ENCODE peak calls at places on chromosomes 16 and 17, in six cellular contexts. M is IMR-90, W is neuronal stem cell, E is mesenchymal stem cell, R is H1, T is trophoblast cell. C is an unnamed sample. For H3K36me3, the result is how much of the 10 kb centered on the place peaks cover.

GRCh38 chr17:75610103-75610984 is 22.7 kb downstream of the MYO15B start:
- DNase-seq in M (no peak), W (no peak), E (no peak), R (no peak), T (no peak), C (no peak)

GRCh38 chr16:79436885-79437284 is 163.7 kb downstream of the MAF start:
- DNase-seq in M (no peak), W (no peak), E (no peak), R (no peak), T (no peak), C (no peak)

GRCh38 chr17:64103751-64104364 is 26.1 kb downstream of the ERN1 start:
- DNase-seq in M (peak), W (no peak), E (peak), R (no peak), T (peak), C (no peak)

GRCh38 chr17:4199818-4200402 is 56.9 kb downstream of the CYB5D2 start:
- DNase-seq in M (peak), W (peak), E (peak), R (no peak), T (no peak), C (peak)

GRCh38 chr16:583470-583814 is 6.4 kb upstream of the RAB40C start:
- DNase-seq in M (no peak), W (no peak), E (no peak), R (no peak), T (no peak), C (peak)

GRCh38 chr16:11632455-11632921 is 35.8 kb upstream of the SNN start:
- DNase-seq in M (peak), W (peak), E (peak), R (no peak), T (peak), C (peak)

GRCh38 chr16:24700549-24701392 is 28.7 kb upstream of the TNRC6A start:
- DNase-seq in M (peak), W (no peak), E (peak), R (peak), T (peak), C (peak)

GRCh38 chr17:81164464-81165245 is 652 bp upstream of the PVALEF start:
- DNase-seq in M (no peak), W (no peak), E (no peak), R (no peak), T (no peak), C (no peak)

GRCh38 chr16:85589688-85590505 is 23.2 kb upstream of the GSE1 start:
- DNase-seq in M (no peak), W (no peak), E (no peak), R (no peak), T (no peak), C (no peak)

GRCh38 chr17:55830699-55831098 is 79.8 kb downstream of the PCTP start:
- DNase-seq in M (no peak), W (no peak), E (no peak), R (no peak), T (no peak), C (no peak)

GRCh38 chr17:33436321-33436720 is 143.2 kb upstream of the ASIC2 start:
- DNase-seq in M (peak), W (no peak), E (peak), R (no peak), T (peak), C (peak)

DNA sequence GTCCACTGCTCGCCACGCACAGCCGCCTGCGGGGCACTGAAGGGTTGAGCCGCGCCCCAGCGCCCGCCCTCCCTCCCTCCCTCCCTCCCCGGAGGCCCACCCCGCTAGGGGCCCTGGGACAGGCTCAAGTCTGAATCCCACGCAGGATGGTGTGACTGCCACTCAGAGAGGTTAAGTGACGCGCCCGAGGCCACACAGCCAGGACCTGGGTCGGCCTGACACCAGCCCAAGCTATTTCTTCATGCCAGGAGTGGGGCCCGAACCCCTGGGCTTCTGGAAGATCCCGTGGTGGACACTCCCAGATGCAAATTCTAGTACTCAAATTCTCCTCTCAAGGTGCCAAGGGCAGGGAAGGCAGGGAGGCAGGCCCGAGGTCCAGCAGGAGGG is 5.2 kb downstream of the IL17C start:
- DNase-seq in M (no peak), W (no peak), E (no peak), R (no peak), T (no peak), C (no peak)
- H3K23ac ChIP-seq in M (no peak), W (no peak), E (no peak), R (no peak), T (no peak), C (no peak)

DNA sequence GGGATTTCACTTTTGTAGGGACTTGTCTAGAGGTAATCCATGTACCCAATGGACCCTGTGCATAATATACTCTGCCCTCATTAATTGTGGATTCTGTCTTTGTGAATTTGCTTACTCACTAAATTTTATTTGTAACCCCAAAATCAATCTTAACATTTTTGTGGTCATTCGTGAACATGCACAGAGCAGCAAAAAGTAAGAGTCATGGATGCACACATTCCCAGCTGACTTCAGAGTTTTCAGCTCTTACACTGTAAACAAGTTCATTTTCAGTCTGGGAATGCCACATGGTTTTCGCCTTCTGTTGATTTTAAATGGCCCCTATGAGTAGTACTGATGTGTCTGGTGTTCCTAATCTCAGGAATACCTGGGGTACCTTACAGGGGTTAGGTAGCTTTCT is 24.3 kb downstream of the TAC4 start:
- DNase-seq in M (peak), W (no peak), E (peak), R (no peak), T (no peak), C (no peak)
- H3K36me3 ChIP-seq in M (under half), W (under half), E (under half), R (half or more), T (under half), C (under half)

GRCh38 chr17:58006924-58007780 is at the start of gene SRSF1:
- DNase-seq in M (peak), W (peak), E (peak), R (peak), T (peak), C (peak)
- H2AK5ac ChIP-seq in M (peak), W (peak), E (peak), R (peak), T (peak), C (peak)

DNA sequence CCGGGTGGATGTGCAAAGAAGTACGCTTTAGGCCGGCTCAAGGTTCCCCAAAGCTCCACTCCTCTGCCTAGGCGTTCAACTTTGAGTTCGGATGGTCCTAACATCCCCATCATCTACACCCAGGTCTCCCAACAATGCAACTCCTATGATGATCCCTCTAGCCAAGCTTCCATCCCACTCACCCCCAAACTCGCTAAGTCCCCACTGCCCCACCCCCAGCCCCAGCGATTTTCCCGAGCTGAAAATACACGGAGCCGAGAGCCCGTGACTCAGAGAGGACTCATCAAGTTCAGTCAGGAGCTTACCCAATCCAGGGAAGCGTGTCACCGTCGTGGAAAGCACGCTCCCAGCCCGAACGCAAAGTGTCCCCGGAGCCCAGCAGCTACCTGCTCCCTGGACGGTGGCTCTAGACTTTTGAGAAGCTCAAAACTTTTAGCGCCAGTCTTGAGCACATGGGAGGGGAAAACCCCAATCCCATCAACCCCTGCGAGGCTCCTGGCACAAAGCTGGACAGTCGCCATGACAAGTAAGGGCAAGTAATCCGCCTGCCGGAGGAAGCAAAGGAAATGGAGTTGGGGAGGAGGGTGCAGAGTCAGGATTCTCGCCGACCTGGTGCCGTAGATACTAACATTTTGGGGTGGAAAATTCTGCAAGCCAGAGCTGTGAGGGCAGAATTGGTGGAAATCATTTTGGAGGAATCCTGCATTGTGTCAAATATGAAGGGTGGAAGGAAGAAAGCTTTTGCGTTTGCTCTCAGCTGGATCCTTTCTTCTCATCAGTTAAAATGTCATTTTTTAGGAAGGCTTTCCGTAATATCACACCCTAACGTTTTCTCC is at the start of gene TP53:
- DNase-seq in M (peak), W (peak), E (peak), R (no peak), T (peak), C (peak)
- H3K23ac ChIP-seq in M (peak), W (peak), E (peak), R (no peak), T (no peak), C (no peak)

DNA sequence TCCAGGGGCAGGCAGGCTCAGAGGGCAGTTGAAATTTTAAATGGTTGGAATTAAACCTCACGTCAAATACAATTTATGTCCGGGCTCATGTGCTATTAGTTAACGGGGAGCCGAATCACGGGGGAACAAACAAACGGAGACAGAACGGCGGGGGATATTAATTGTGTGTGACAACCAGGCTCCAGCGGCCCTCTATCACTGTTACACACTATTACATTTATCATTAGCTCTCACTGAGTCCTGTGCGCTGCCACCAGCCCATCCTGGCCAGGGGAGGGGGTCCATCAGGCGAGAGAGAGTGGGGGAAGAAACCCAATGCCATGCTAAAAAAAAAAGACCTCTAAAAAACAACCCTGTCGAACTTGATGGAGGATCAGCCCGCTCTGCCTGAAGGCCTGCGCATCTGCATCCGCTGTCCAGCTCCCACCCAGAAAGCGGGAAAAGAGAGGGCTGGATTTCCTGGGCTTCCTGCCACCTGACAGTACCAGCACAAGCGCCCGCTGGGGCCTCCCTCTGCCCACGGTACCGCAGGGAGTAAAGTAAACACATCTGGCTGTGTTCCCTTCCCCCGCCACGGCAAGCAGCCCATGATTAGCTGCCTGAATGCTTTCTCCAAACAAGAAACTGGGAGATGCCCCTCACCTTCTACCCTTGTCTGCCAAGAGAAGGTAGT is 41.7 kb downstream of the PIPOX start:
- DNase-seq in M (peak), W (no peak), E (peak), R (no peak), T (no peak), C (no peak)
- H3K36me3 ChIP-seq in M (under half), W (under half), E (half or more), R (under half), T (half or more), C (under half)

GRCh38 chr17:2874211-2874686 is 78.0 kb downstream of the RAP1GAP2 start:
- DNase-seq in M (no peak), W (no peak), E (no peak), R (peak), T (peak), C (peak)
- H2AK5ac ChIP-seq in M (no peak), W (no peak), E (no peak), R (peak), T (no peak), C (no peak)

DNA sequence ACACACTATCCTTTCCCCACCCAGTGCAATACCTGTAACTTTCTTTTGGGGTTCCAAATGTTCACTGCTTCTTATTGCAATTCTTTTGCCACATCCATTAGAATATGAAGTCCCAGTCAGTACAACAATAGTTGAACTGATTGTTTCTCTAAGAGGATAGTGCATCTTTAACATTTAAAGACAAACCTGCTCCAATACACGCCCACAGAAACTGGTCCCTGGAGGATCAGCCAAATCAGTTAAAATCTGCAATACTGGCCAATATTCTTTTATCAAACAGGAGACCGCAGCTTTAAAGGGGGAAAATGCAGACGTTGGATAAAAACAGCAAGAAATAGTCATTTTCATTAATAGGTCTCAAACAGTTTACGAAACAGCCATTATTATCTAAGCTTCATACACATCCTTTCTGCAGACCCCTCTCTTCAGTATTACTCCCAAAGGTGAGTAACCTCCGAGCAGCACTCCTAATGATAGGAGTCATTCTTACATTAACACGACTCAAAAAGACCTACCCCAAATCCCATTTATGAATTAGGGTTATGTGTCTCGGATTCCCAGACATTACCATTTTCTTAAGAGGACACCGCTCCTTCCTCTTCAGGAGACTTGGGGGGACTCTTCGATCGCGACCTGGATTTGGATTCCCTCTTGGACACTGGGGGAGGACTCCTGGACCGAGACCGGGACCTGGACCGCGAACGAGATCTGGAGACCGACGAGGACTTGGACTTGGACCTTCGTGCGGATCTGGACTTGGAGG is 1.4 kb downstream of the SRSF2 start:
- DNase-seq in M (no peak), W (no peak), E (no peak), R (no peak), T (no peak), C (no peak)
- H3K23ac ChIP-seq in M (peak), W (peak), E (peak), R (no peak), T (no peak), C (peak)

DNA sequence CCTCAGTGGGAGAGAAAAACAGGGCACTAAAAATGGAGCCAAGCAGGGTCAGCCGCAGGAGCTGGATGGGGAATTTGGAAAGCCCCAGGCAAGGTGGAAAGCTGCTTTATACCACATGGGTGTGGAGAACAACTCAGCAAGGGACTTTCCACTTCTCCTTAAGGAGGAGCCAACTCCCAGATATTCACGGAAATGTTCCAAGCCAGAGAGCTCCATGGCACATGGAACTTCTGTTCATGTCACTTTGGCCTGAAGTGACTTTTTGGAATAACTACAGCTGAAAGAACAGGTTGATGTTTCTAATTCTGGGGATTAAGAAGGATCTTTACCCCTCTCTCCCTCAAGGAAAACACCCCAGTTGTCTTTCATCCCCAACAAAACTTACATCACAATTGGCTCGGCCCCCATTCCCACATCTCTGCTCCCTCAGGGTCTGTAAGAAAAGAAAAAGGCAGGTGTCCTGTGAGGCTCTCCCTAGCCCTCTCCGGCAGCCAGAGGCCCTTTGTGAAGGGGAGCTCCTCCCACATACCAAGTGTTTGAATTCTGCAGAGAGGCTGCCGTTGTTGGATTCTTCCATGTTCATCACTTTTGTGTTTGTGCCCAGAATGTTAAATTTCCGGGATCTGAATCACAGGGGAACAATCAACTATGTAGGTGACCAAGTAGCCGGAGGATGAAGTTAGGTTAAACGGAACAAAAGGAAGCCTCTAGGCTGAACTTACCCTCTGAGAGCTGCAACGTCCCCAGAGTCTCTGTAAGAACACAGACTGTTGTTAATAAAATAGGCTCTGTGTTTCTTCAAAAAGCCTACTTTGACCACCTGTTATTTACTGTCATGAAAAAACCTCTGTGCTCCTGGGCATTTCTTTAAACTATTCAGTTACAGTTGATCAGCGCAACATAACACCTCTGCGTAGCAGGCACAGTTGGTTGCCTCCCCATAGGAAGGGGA is 41.0 kb downstream of the STAT5A start:
- DNase-seq in M (peak), W (peak), E (peak), R (peak), T (peak), C (peak)
- H3K36me3 ChIP-seq in M (under half), W (under half), E (under half), R (under half), T (under half), C (under half)

DNA sequence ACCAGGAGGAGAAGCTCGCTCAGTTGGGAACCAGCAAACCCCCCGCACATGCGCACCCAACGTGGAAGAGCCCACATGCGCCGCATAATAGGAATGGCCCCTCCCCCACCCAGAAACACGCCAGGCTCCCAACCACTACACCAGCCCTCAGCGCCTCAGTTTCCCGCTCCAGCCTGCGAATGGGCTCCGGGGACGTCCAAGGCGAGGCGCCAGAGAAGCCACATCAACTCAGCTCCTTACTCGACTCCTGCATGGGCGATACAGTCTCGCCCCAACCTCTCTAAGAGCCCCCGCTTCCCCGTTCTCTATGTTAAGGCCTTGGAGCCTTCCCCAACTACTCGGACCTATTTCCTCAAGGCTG is 503 bp downstream of the SRSF1 start:
- DNase-seq in M (peak), W (no peak), E (peak), R (no peak), T (peak), C (peak)
- H2AK5ac ChIP-seq in M (peak), W (peak), E (peak), R (peak), T (peak), C (peak)

DNA sequence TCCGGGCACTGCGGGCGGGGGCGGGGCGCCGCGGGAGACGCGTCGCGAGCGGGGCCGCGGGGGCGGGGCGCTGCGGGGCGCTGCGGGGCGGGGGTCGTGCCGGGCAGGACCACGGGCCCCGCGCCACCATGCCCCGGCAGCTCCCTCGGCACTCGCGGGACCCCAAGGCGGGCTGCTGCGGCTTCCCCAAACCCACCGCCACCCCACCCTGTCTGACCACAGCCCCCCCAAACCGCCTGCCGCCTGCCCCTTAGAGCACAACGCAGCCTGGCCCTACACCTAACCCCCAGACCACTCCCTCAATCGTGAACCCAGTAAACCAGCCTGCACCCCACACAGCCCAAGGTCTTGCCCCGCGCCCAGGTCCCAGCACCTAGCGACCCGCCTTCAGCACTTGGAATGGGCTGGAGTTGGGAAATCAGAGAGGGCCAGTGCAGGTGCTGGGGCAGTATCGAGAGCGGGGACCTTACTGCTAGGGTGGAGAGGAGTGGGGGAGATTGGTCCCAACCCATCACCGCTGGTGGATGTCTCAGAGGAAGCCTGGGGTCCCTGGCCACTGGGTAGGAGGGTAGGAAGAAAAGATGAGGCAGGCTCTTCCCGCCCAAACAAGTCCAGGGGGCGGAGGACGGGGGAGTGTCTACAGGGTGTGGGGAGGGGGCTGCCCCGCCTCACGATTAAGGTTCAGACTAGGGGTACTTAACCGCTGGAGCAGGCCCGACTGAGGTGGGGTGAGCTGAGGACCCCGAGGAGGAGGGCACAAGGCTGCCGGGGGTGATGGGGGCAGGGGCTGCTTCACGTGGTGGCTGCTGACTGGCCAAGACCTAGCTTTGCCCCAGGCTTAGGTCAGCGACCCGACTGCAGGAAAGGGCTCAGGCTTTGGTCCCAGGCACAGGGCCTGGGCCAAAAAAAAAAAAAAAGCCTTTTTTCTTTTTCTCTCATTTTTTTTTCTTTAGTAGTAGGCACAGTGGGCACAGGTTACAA is 539 bp upstream of the VAMP2 start:
- DNase-seq in M (no peak), W (no peak), E (peak), R (peak), T (peak), C (peak)
- H3K23ac ChIP-seq in M (peak), W (peak), E (peak), R (no peak), T (no peak), C (peak)

C was measured in mesendoderm.